ENCODE peak calls at places on chromosomes 11 and 22, in eight cellular contexts. X, F, A, W, B, H, R and O are unnamed samples.

GRCh38 chr11:69810289-69811118 is 8.7 kb downstream of the FGF3 start:
- DNase-seq in X (no peak), F (no peak), A (no peak), W (no peak), B (no peak), H (no peak), R (no peak), O (no peak)

GRCh38 chr11:70397336-70397982 is 870 bp upstream of the CTTN start:
- DNase-seq in X (no peak), F (peak), A (peak), W (no peak), B (peak), H (no peak), R (peak), O (no peak)

GRCh38 chr11:42410251-42410956 is 901.4 kb upstream of the API5 start:
- DNase-seq in X (no peak), F (peak), A (no peak), W (no peak), B (peak), H (no peak), R (no peak), O (no peak)

GRCh38 chr22:16912281-16912680 is 87.1 kb upstream of the XKR3 start:
- DNase-seq in X (no peak), F (no peak), A (no peak), W (no peak), B (no peak), H (no peak), R (no peak), O (no peak)

GRCh38 chr22:32539631-32540449 is 65.2 kb downstream of the FBXO7 start:
- DNase-seq in X (no peak), F (no peak), A (no peak), W (no peak), B (peak), H (no peak), R (peak), O (no peak)

GRCh38 chr11:118621071-118621815 is 13.8 kb downstream of the PHLDB1 start:
- DNase-seq in X (peak), F (peak), A (peak), W (no peak), B (peak), H (peak), R (peak), O (no peak)

GRCh38 chr11:70230151-70230839 is 27.2 kb downstream of the FADD start:
- DNase-seq in X (no peak), F (no peak), A (no peak), W (no peak), B (peak), H (no peak), R (no peak), O (no peak)

GRCh38 chr11:10459029-10459970 is 4.2 kb downstream of the AMPD3 start:
- DNase-seq in X (no peak), F (peak), A (peak), W (no peak), B (no peak), H (no peak), R (no peak), O (peak)

GRCh38 chr11:19951558-19952083 is 208.7 kb downstream of the DBX1 start:
- DNase-seq in X (peak), F (peak), A (peak), W (no peak), B (peak), H (peak), R (no peak), O (no peak)

GRCh38 chr11:86991341-86991740 is 36.1 kb upstream of the FZD4 start:
- DNase-seq in X (no peak), F (no peak), A (no peak), W (no peak), B (no peak), H (no peak), R (no peak), O (no peak)

GRCh38 chr11:120304526-120304925 is 20.6 kb upstream of the TLCD5 start:
- DNase-seq in X (no peak), F (peak), A (no peak), W (no peak), B (peak), H (peak), R (no peak), O (no peak)

GRCh38 chr22:46390652-46391301 is 55.3 kb downstream of the TRMU start:
- DNase-seq in X (peak), F (peak), A (no peak), W (no peak), B (peak), H (peak), R (no peak), O (no peak)

GRCh38 chr22:23767673-23768548 is at the start of gene CHCHD10:
- DNase-seq in X (peak), F (peak), A (peak), W (no peak), B (peak), H (peak), R (peak), O (peak)

GRCh38 chr11:27187848-27188621 is 147.4 kb downstream of the BBOX1 start:
- DNase-seq in X (no peak), F (no peak), A (no peak), W (no peak), B (no peak), H (no peak), R (peak), O (no peak)

GRCh38 chr22:29838599-29838956 is 504 bp upstream of the ASCC2 start:
- DNase-seq in X (no peak), F (no peak), A (no peak), W (no peak), B (no peak), H (no peak), R (no peak), O (no peak)

GRCh38 chr11:1838426-1839131 is at the start of gene TNNI2:
- DNase-seq in X (no peak), F (no peak), A (no peak), W (no peak), B (no peak), H (no peak), R (no peak), O (no peak)

GRCh38 chr11:102111787-102112653 is 1.8 kb downstream of the YAP1 start:
- DNase-seq in X (peak), F (peak), A (peak), W (no peak), B (peak), H (peak), R (peak), O (peak)

GRCh38 chr22:22508274-22509176 is at the start of gene ZNF280B:
- DNase-seq in X (peak), F (peak), A (peak), W (peak), B (peak), H (peak), R (peak), O (peak)

GRCh38 chr22:49161002-49161850 is 666.4 kb downstream of the BRD1 start:
- DNase-seq in X (no peak), F (no peak), A (no peak), W (no peak), B (no peak), H (no peak), R (no peak), O (no peak)

DNA sequence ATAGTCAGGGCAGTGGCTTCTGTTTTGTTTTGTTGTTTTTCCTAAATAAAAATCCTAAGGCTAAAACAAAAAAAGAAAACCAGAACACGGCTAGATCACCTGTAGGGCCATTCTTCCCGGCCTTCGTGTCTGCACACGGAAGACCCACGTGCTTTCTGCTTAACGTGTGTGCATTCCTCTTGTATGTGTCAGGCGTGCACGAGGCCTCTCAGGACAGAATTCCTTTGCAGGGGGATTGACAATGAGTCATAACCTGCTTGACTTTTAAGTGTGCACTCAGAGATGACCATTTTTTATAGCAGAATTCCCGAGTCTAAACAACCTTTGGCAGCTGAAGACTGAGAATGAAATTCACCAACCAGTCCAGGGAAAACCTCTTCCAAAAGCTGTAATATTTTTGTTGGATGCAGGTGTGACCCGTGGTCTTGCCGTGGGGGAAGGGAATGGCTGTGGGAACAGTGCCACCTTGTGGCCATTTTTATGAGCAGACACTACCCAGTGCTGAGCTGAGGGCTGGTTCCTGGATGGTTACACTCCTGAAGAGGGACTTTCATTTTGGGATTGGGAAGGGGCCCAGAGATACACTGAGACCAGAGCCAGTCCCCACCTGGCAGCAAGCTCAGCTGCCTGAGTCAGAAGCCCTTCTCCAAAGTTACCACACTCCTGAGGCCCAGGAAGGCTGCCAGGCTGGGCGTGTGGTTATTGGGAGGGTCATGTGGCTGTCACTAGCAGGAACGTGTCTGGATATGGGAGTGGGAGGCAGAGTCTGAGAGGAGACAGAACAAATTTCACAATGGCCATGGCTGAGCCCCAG is 35.7 kb upstream of the DKK3 start:
- DNase-seq in X (peak), F (peak), A (peak), W (peak), B (peak), H (peak), R (peak), O (peak)
- H3K4me3 ChIP-seq in X (peak), F (no peak), A (no peak), W (no peak), B (peak), H (peak), R (no peak), O (no peak)

GRCh38 chr11:100752371-100753073 is 65.4 kb downstream of the ARHGAP42 start:
- DNase-seq in X (no peak), F (no peak), A (no peak), W (no peak), B (no peak), H (no peak), R (no peak), O (no peak)
- H3K4me3 ChIP-seq in X (no peak), F (no peak), A (no peak), W (no peak), B (no peak), H (no peak), R (no peak), O (no peak)

DNA sequence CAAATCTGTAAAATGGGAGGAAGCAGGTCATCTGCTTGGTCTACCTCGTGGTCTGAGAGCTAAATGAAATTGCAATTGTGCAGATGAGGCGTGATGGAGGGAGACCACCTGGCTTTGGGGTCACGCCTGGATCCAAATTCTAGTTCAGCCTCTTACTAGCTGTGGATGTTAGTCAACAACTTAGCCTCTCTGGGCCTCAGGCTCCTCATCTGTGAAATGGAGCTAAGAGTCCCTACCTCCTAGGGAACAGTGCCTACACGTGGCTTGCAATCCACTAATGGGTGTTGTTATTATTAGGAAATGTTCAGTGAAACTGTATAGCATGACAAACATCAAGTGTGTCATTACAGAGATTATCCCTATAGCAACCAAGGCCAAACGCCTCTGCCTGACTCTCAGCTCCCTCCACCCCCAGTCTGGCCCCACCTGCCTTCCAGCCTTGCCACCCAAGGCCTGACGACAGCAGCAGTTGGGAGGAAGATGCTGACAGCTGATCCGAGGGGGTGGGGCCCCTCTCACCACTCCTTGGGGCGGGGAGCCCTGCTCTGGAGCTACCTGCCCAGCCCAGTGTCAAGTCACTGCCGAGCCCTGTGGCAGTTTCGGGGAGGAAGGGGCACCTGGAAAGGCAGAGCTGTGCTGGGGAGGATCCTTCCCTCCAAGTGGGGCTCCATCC is 1.7 kb upstream of the RHOD start:
- DNase-seq in X (peak), F (peak), A (no peak), W (no peak), B (peak), H (peak), R (peak), O (no peak)
- H3K4me3 ChIP-seq in X (no peak), F (no peak), A (no peak), W (no peak), B (no peak), H (no peak), R (no peak), O (no peak)

GRCh38 chr11:47378836-47379170 is 456 bp upstream of the SPI1 start:
- DNase-seq in X (no peak), F (no peak), A (no peak), W (no peak), B (no peak), H (no peak), R (no peak), O (no peak)
- H3K4me3 ChIP-seq in X (no peak), F (no peak), A (no peak), W (no peak), B (no peak), H (no peak), R (no peak), O (no peak)

DNA sequence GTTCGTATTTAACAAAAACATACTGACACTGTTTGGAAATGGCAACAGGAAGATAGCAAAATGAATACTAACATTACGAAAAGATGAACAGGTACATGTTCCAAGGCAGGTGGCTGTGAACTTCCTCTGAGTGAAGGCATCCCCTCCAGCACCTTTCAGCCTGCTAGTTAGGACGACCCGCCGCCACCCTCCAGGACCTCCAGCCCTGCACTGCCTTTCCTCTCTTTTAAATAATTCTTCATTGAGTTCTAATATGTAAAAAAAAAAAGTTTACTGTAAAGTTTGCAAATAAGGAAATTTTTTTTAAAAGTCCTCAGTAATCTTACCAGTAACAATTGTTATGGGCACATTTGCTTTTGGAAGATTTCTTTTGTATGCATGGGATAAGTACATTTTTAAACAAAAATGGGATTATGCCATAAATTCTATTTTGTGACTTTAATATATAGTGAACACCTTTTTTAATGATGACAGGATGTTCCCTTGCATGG is 6.0 kb downstream of the NEAT1 start:
- DNase-seq in X (peak), F (no peak), A (peak), W (no peak), B (no peak), H (no peak), R (peak), O (peak)
- H3K4me3 ChIP-seq in X (peak), F (peak), A (peak), W (peak), B (peak), H (peak), R (no peak), O (peak)

GRCh38 chr22:37218771-37219411 is 6.6 kb upstream of the SSTR3 start:
- DNase-seq in X (no peak), F (no peak), A (peak), W (no peak), B (no peak), H (no peak), R (no peak), O (peak)

GRCh38 chr22:37220543-37220968 is 8.3 kb upstream of the SSTR3 start:
- DNase-seq in X (no peak), F (no peak), A (peak), W (no peak), B (peak), H (no peak), R (no peak), O (no peak)

GRCh38 chr22:37215890-37216289 is 3.6 kb upstream of the SSTR3 start:
- DNase-seq in X (no peak), F (no peak), A (no peak), W (no peak), B (no peak), H (no peak), R (no peak), O (no peak)

GRCh38 chr22:37219534-37219933 is 7.3 kb upstream of the SSTR3 start:
- DNase-seq in X (no peak), F (no peak), A (peak), W (no peak), B (no peak), H (no peak), R (no peak), O (no peak)

DNA sequence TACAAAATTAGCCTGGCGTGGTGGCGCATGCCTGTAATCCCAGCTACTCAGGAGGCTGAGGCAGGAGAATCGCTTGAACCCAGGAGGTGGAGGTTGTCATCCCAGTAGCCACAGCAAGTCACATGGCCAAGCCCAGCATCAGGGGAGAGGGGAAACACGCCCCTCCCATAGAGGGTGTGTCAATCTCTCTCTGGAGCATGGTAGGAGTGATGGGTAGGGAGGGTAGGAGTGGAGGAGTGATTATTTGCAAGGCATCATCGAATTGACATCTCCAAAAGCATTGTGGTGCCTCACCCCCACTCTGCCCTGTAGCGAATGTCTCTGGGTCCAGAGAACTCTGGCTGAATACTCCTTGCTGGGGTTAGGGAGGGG is 6.1 kb upstream of the SSTR3 start:
- DNase-seq in X (no peak), F (no peak), A (no peak), W (no peak), B (no peak), H (no peak), R (no peak), O (no peak)
- H3K4me3 ChIP-seq in X (no peak), F (no peak), A (peak), W (no peak), B (no peak), H (no peak), R (no peak), O (peak)

GRCh38 chr11:126821832-126822231 is 178.7 kb downstream of the KIRREL3 start:
- DNase-seq in X (no peak), F (no peak), A (no peak), W (no peak), B (no peak), H (no peak), R (no peak), O (no peak)
- H3K4me3 ChIP-seq in X (no peak), F (no peak), A (no peak), W (no peak), B (no peak), H (no peak), R (no peak), O (no peak)

DNA sequence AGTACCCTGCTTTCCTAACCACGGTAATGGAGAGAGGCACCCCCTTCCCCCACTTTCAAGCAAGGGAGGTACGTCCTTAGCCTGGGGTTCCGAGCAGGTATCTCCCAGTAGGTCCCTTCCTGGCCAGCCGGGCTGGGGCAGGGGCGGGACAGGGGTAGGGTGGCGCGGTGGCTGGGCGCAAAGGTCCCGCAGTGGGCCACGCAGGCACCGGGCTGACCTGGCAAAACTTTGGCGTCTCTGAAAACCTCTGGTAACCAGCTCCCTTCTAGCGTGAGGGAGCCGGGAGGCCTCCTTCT is 323 bp upstream of the P2RY2 start:
- DNase-seq in X (no peak), F (no peak), A (no peak), W (no peak), B (no peak), H (no peak), R (no peak), O (no peak)
- H3K4me3 ChIP-seq in X (peak), F (peak), A (no peak), W (peak), B (no peak), H (peak), R (peak), O (no peak)

DNA sequence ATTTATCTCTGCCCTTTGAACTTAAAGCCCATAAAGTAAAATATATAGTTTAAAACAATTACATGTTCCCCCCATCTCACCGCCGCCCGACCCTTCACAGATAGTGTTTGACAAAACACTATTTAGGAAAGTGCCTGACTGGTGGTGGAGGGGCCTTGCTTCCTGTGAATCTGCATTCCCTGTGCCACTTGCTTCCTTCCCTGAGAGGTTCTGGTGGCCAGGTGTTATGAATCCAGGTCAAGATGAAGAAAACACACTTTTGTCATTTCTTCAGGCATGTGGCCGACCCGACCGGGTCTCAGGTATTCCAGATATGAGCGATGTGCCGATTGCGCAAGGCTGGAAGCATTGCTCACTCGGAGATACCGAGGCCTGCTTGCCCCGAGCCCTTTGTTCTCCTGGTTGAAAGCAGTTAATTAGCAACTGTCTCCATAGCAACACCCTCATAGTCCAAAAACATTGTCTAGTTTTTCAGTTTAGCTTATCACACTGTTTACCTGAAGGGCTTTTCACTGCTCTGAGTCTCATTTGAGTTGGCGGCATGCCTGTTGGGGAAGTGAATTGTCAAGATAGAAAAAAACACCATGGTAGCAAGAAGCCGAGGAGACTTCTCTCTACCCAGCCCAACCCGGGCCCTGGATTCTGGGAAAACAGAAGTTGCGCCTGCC is 128.3 kb downstream of the TEAD1 start:
- DNase-seq in X (peak), F (peak), A (no peak), W (peak), B (peak), H (peak), R (peak), O (no peak)
- H3K4me3 ChIP-seq in X (no peak), F (no peak), A (no peak), W (no peak), B (no peak), H (no peak), R (no peak), O (no peak)